ENCODE peak calls at places on chromosome 17, in ten cellular contexts. One of them, this sample, is unnamed.

GRCh38 chr17:64331946-64332493 is 58.6 kb downstream of the PECAM1 start:
- DNase-seq in A673: no peak
- DNase-seq in body of pancreas: peak; percentile 72
- DNase-seq in brain microvascular endothelial cell: peak; percentile 5
- DNase-seq in naive thymus-derived CD4-positive, alpha-beta T cell: no peak
- DNase-seq in lung: peak; percentile 73
- DNase-seq in lower lobe of right lung: peak; percentile 76
- DNase-seq in CD4-positive, alpha-beta memory T cell: no peak
- DNase-seq in cardiac fibroblast: peak; percentile 76
- DNase-seq in left ventricle myocardium inferior: peak; percentile 69
- DNase-seq in this sample: no peak

GRCh38 chr17:71110326-71110725 is 941.0 kb downstream of the KCNJ2 start:
- DNase-seq in left ventricle myocardium inferior: no peak
- DNase-seq in lung: no peak
- DNase-seq in body of pancreas: no peak
- DNase-seq in naive thymus-derived CD4-positive, alpha-beta T cell: no peak
- DNase-seq in CD4-positive, alpha-beta memory T cell: no peak
- DNase-seq in brain microvascular endothelial cell: no peak
- DNase-seq in lower lobe of right lung: no peak
- DNase-seq in A673: no peak
- DNase-seq in cardiac fibroblast: no peak
- DNase-seq in this sample: no peak

GRCh38 chr17:78899361-78900260 is 3.4 kb downstream of the CEP295NL start:
- DNase-seq in brain microvascular endothelial cell: no peak
- DNase-seq in CD4-positive, alpha-beta memory T cell: no peak
- DNase-seq in body of pancreas: peak; percentile 46
- DNase-seq in lung: peak; percentile 68
- DNase-seq in lower lobe of right lung: peak; percentile 79
- DNase-seq in A673: no peak
- DNase-seq in left ventricle myocardium inferior: peak; percentile 76
- DNase-seq in naive thymus-derived CD4-positive, alpha-beta T cell: no peak
- DNase-seq in cardiac fibroblast: no peak
- DNase-seq in this sample: no peak

GRCh38 chr17:81034168-81034777 is 678 bp upstream of the BAIAP2 start:
- DNase-seq in left ventricle myocardium inferior: no peak
- DNase-seq in CD4-positive, alpha-beta memory T cell: no peak
- DNase-seq in lung: no peak
- DNase-seq in brain microvascular endothelial cell: no peak
- DNase-seq in naive thymus-derived CD4-positive, alpha-beta T cell: no peak
- DNase-seq in A673: peak; percentile 33
- DNase-seq in body of pancreas: no peak
- DNase-seq in lower lobe of right lung: no peak
- DNase-seq in cardiac fibroblast: no peak
- DNase-seq in this sample: no peak

GRCh38 chr17:50139950-50140885 is 10.3 kb upstream of the SAMD14 start:
- DNase-seq in left ventricle myocardium inferior: peak; percentile 81
- DNase-seq in brain microvascular endothelial cell: peak; percentile 77
- DNase-seq in A673: peak; percentile 84
- DNase-seq in CD4-positive, alpha-beta memory T cell: peak; percentile 77
- DNase-seq in naive thymus-derived CD4-positive, alpha-beta T cell: peak; percentile 68
- DNase-seq in lung: peak; percentile 83
- DNase-seq in cardiac fibroblast: peak; percentile 85
- DNase-seq in lower lobe of right lung: peak; percentile 87
- DNase-seq in body of pancreas: peak; percentile 79
- DNase-seq in this sample: peak; percentile 76

GRCh38 chr17:50361561-50362480 is 11.2 kb downstream of the MRPL27 start:
- DNase-seq in CD4-positive, alpha-beta memory T cell: peak; percentile 62
- DNase-seq in A673: peak; percentile 79
- DNase-seq in brain microvascular endothelial cell: peak; percentile 63
- DNase-seq in naive thymus-derived CD4-positive, alpha-beta T cell: peak; percentile 51
- DNase-seq in body of pancreas: peak; percentile 81
- DNase-seq in cardiac fibroblast: peak; percentile 79
- DNase-seq in lower lobe of right lung: peak; percentile 61
- DNase-seq in lung: peak; percentile 52
- DNase-seq in left ventricle myocardium inferior: no peak
- DNase-seq in this sample: no peak

GRCh38 chr17:18963126-18964017 is 11.4 kb downstream of the SLC5A10 start:
- DNase-seq in CD4-positive, alpha-beta memory T cell: no peak
- DNase-seq in A673: no peak
- DNase-seq in lung: no peak
- DNase-seq in lower lobe of right lung: no peak
- DNase-seq in brain microvascular endothelial cell: no peak
- DNase-seq in cardiac fibroblast: peak; percentile 5
- DNase-seq in body of pancreas: no peak
- DNase-seq in naive thymus-derived CD4-positive, alpha-beta T cell: no peak
- DNase-seq in left ventricle myocardium inferior: no peak
- DNase-seq in this sample: peak; percentile 56

GRCh38 chr17:68182940-68183551 is 64.8 kb upstream of the AMZ2 start:
- DNase-seq in lower lobe of right lung: no peak
- DNase-seq in naive thymus-derived CD4-positive, alpha-beta T cell: peak; percentile 63
- DNase-seq in cardiac fibroblast: no peak
- DNase-seq in lung: no peak
- DNase-seq in A673: no peak
- DNase-seq in body of pancreas: no peak
- DNase-seq in CD4-positive, alpha-beta memory T cell: peak; percentile 80
- DNase-seq in left ventricle myocardium inferior: no peak
- DNase-seq in brain microvascular endothelial cell: no peak
- DNase-seq in this sample: no peak

GRCh38 chr17:43999024-43999423 is 5.4 kb upstream of the NAGS start:
- DNase-seq in cardiac fibroblast: no peak
- DNase-seq in body of pancreas: no peak
- DNase-seq in naive thymus-derived CD4-positive, alpha-beta T cell: no peak
- DNase-seq in A673: no peak
- DNase-seq in brain microvascular endothelial cell: no peak
- DNase-seq in lung: no peak
- DNase-seq in left ventricle myocardium inferior: no peak
- DNase-seq in lower lobe of right lung: no peak
- DNase-seq in CD4-positive, alpha-beta memory T cell: no peak
- DNase-seq in this sample: no peak

GRCh38 chr17:43998552-43998951 is 5.9 kb upstream of the NAGS start:
- DNase-seq in left ventricle myocardium inferior: no peak
- DNase-seq in lower lobe of right lung: peak; percentile 1
- DNase-seq in body of pancreas: no peak
- DNase-seq in A673: no peak
- DNase-seq in lung: no peak
- DNase-seq in cardiac fibroblast: peak; percentile 76
- DNase-seq in CD4-positive, alpha-beta memory T cell: no peak
- DNase-seq in brain microvascular endothelial cell: peak; percentile 50
- DNase-seq in naive thymus-derived CD4-positive, alpha-beta T cell: no peak
- DNase-seq in this sample: no peak

GRCh38 chr17:43992641-43993040 is 11.8 kb upstream of the NAGS start:
- DNase-seq in lower lobe of right lung: peak; percentile 12
- DNase-seq in cardiac fibroblast: no peak
- DNase-seq in CD4-positive, alpha-beta memory T cell: no peak
- DNase-seq in A673: no peak
- DNase-seq in naive thymus-derived CD4-positive, alpha-beta T cell: no peak
- DNase-seq in lung: no peak
- DNase-seq in left ventricle myocardium inferior: no peak
- DNase-seq in brain microvascular endothelial cell: no peak
- DNase-seq in body of pancreas: no peak
- DNase-seq in this sample: no peak

GRCh38 chr17:43995150-43995471 is 9.3 kb upstream of the NAGS start:
- DNase-seq in lower lobe of right lung: peak; percentile 11
- DNase-seq in A673: no peak
- DNase-seq in body of pancreas: no peak
- DNase-seq in left ventricle myocardium inferior: no peak
- DNase-seq in cardiac fibroblast: no peak
- DNase-seq in brain microvascular endothelial cell: no peak
- DNase-seq in naive thymus-derived CD4-positive, alpha-beta T cell: no peak
- DNase-seq in CD4-positive, alpha-beta memory T cell: no peak
- DNase-seq in lung: no peak
- DNase-seq in this sample: no peak

GRCh38 chr17:43994272-43995149 is 9.9 kb upstream of the NAGS start:
- DNase-seq in left ventricle myocardium inferior: peak; percentile 54
- DNase-seq in lung: peak; percentile 63
- DNase-seq in A673: peak; percentile 66
- DNase-seq in CD4-positive, alpha-beta memory T cell: peak; percentile 61
- DNase-seq in naive thymus-derived CD4-positive, alpha-beta T cell: peak; percentile 40
- DNase-seq in body of pancreas: peak; percentile 57
- DNase-seq in brain microvascular endothelial cell: peak; percentile 56
- DNase-seq in lower lobe of right lung: peak; percentile 80
- DNase-seq in cardiac fibroblast: peak; percentile 64
- DNase-seq in this sample: no peak
- H3K4me3 ChIP-seq in left ventricle myocardium inferior: peak overlapping the region; percentile 51
- H3K4me3 ChIP-seq in lung: no peak overlapping the region
- H3K4me3 ChIP-seq in A673: peak overlapping the region; percentile 37
- H3K4me3 ChIP-seq in CD4-positive, alpha-beta memory T cell: no peak overlapping the region
- H3K4me3 ChIP-seq in naive thymus-derived CD4-positive, alpha-beta T cell: peak overlapping the region; percentile 7
- H3K4me3 ChIP-seq in body of pancreas: no peak overlapping the region
- H3K4me3 ChIP-seq in brain microvascular endothelial cell: peak overlapping the region; percentile 41
- H3K4me3 ChIP-seq in lower lobe of right lung: peak overlapping the region; percentile 17
- H3K4me3 ChIP-seq in cardiac fibroblast: peak overlapping the region; percentile 44
- H3K4me3 ChIP-seq in this sample: peak overlapping the region; percentile 12

DNA sequence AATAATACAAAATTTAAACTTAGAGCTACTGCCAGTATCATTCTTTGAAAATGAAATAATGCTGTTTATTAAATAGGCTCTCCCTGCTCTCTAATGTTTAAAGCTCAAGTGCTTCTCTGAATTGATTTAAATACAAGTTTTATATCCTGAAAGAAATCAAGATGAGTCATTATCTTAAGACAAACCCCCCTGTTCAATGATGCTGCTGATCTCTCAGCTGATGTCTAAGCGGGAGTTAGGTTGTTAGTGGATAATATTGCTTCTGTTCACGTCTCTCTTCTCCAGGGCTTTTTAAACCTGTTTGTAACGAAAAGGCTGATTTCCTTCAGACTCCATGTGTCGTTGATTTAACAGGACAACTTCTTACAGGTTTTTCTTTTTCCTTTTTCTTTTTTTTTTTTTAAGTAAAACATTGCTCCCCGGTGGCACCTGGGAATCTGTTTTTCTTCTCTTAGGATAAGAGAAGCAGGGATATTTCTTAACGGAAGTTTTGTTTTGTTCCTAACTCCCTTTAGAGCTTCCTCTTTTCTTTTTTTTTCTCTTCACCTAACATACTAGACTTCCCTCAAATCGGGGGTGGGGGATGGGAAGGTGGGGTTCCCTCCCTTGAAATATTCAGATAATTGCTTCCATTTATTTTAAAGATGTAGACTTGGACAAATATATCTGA is 804 bp upstream of the LYRM9 start:
- DNase-seq in brain microvascular endothelial cell: no peak
- DNase-seq in lung: no peak
- DNase-seq in CD4-positive, alpha-beta memory T cell: no peak
- DNase-seq in cardiac fibroblast: no peak
- DNase-seq in body of pancreas: no peak
- DNase-seq in lower lobe of right lung: no peak
- DNase-seq in left ventricle myocardium inferior: no peak
- DNase-seq in A673: no peak
- DNase-seq in naive thymus-derived CD4-positive, alpha-beta T cell: no peak
- DNase-seq in this sample: no peak
- H3K4me3 ChIP-seq in brain microvascular endothelial cell: no peak overlapping the region
- H3K4me3 ChIP-seq in lung: no peak overlapping the region
- H3K4me3 ChIP-seq in CD4-positive, alpha-beta memory T cell: no peak overlapping the region
- H3K4me3 ChIP-seq in cardiac fibroblast: no peak overlapping the region
- H3K4me3 ChIP-seq in body of pancreas: no peak overlapping the region
- H3K4me3 ChIP-seq in lower lobe of right lung: peak overlapping the region; percentile 93
- H3K4me3 ChIP-seq in left ventricle myocardium inferior: peak overlapping the region; percentile 77
- H3K4me3 ChIP-seq in A673: peak overlapping the region; percentile 70
- H3K4me3 ChIP-seq in naive thymus-derived CD4-positive, alpha-beta T cell: no peak overlapping the region
- H3K4me3 ChIP-seq in this sample: peak overlapping the region; percentile 42

GRCh38 chr17:74890554-74890953 is 2.9 kb downstream of the FADS6 start:
- DNase-seq in brain microvascular endothelial cell: no peak
- DNase-seq in lung: no peak
- DNase-seq in cardiac fibroblast: no peak
- DNase-seq in lower lobe of right lung: no peak
- DNase-seq in left ventricle myocardium inferior: no peak
- DNase-seq in naive thymus-derived CD4-positive, alpha-beta T cell: no peak
- DNase-seq in CD4-positive, alpha-beta memory T cell: no peak
- DNase-seq in A673: no peak
- DNase-seq in body of pancreas: no peak
- DNase-seq in this sample: no peak

GRCh38 chr17:74888440-74888839 is 5.0 kb downstream of the FADS6 start:
- DNase-seq in naive thymus-derived CD4-positive, alpha-beta T cell: no peak
- DNase-seq in body of pancreas: no peak
- DNase-seq in A673: no peak
- DNase-seq in left ventricle myocardium inferior: no peak
- DNase-seq in CD4-positive, alpha-beta memory T cell: no peak
- DNase-seq in lung: no peak
- DNase-seq in brain microvascular endothelial cell: no peak
- DNase-seq in lower lobe of right lung: no peak
- DNase-seq in cardiac fibroblast: no peak
- DNase-seq in this sample: no peak

GRCh38 chr17:74893936-74894671 is 671 bp upstream of the FADS6 start:
- DNase-seq in lower lobe of right lung: no peak
- DNase-seq in naive thymus-derived CD4-positive, alpha-beta T cell: no peak
- DNase-seq in cardiac fibroblast: no peak
- DNase-seq in body of pancreas: no peak
- DNase-seq in CD4-positive, alpha-beta memory T cell: no peak
- DNase-seq in left ventricle myocardium inferior: no peak
- DNase-seq in A673: no peak
- DNase-seq in brain microvascular endothelial cell: no peak
- DNase-seq in lung: no peak
- DNase-seq in this sample: no peak

GRCh38 chr17:74892013-74892841 is 1.2 kb downstream of the FADS6 start:
- DNase-seq in body of pancreas: peak; percentile 56
- DNase-seq in CD4-positive, alpha-beta memory T cell: no peak
- DNase-seq in brain microvascular endothelial cell: no peak
- DNase-seq in lower lobe of right lung: no peak
- DNase-seq in cardiac fibroblast: no peak
- DNase-seq in naive thymus-derived CD4-positive, alpha-beta T cell: no peak
- DNase-seq in A673: no peak
- DNase-seq in lung: peak; percentile 47
- DNase-seq in left ventricle myocardium inferior: no peak
- DNase-seq in this sample: no peak

GRCh38 chr17:74892974-74893911 is at the start of gene FADS6:
- DNase-seq in brain microvascular endothelial cell: no peak
- DNase-seq in body of pancreas: no peak
- DNase-seq in CD4-positive, alpha-beta memory T cell: peak; percentile 6
- DNase-seq in A673: no peak
- DNase-seq in lung: no peak
- DNase-seq in lower lobe of right lung: no peak
- DNase-seq in cardiac fibroblast: no peak
- DNase-seq in left ventricle myocardium inferior: no peak
- DNase-seq in naive thymus-derived CD4-positive, alpha-beta T cell: no peak
- DNase-seq in this sample: no peak
- H3K4me3 ChIP-seq in brain microvascular endothelial cell: no peak within 1 kb of the TSS
- H3K4me3 ChIP-seq in body of pancreas: no peak within 1 kb of the TSS
- H3K4me3 ChIP-seq in CD4-positive, alpha-beta memory T cell: no peak within 1 kb of the TSS
- H3K4me3 ChIP-seq in A673: peak within 1 kb of the TSS; percentile 25
- H3K4me3 ChIP-seq in lung: no peak within 1 kb of the TSS
- H3K4me3 ChIP-seq in lower lobe of right lung: peak within 1 kb of the TSS; percentile 30
- H3K4me3 ChIP-seq in cardiac fibroblast: no peak within 1 kb of the TSS
- H3K4me3 ChIP-seq in left ventricle myocardium inferior: peak within 1 kb of the TSS; percentile 60
- H3K4me3 ChIP-seq in naive thymus-derived CD4-positive, alpha-beta T cell: no peak within 1 kb of the TSS
- H3K4me3 ChIP-seq in this sample: peak within 1 kb of the TSS; percentile 2

DNA sequence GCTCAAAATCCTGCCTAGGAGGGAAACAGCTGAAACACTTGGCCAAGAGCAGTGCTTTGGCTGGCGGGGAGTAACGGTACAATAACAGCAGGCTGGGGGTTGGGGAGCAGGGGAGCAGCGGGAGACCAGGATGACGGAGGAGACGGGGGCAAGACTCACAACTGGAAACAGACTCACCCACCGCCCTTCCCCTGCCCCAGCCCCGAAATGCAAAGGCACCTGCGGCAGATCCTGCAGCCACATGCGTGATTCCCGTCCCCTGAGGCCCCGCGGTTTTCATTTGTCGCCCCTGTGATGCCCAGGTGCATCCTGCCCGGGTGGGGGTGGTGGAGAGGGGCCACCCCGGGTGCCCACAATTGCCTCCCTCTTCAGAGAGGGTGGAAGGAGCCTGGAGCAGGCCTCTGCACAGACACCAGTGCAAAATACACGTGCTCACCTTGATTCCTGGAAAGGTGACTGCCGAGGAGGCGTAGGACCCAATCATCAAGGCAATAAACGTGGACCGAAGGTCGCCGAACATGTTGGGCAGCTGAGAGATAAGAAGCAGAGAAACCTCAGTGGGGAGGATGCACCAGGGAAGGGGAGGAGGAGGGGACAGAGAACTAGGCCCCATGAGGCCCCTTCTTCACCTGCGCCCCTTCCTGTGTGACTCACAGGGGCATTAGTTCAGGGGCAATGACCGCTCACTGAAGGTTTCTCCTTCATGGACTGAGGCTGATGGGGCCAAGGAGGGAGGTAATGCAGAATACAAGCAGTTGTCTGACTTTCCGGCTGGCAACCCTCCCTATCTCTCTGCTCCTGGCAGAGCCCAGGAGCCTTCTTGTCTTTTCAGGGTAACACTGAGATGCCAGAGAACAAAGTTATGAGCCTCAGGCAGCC is 30.4 kb upstream of the PITPNA start:
- DNase-seq in lung: no peak
- DNase-seq in body of pancreas: no peak
- DNase-seq in lower lobe of right lung: no peak
- DNase-seq in brain microvascular endothelial cell: no peak
- DNase-seq in A673: no peak
- DNase-seq in CD4-positive, alpha-beta memory T cell: no peak
- DNase-seq in naive thymus-derived CD4-positive, alpha-beta T cell: no peak
- DNase-seq in cardiac fibroblast: no peak
- DNase-seq in left ventricle myocardium inferior: no peak
- DNase-seq in this sample: no peak
- H3K4me3 ChIP-seq in lung: no peak overlapping the region
- H3K4me3 ChIP-seq in body of pancreas: no peak overlapping the region
- H3K4me3 ChIP-seq in lower lobe of right lung: no peak overlapping the region
- H3K4me3 ChIP-seq in brain microvascular endothelial cell: no peak overlapping the region
- H3K4me3 ChIP-seq in A673: no peak overlapping the region
- H3K4me3 ChIP-seq in CD4-positive, alpha-beta memory T cell: no peak overlapping the region
- H3K4me3 ChIP-seq in naive thymus-derived CD4-positive, alpha-beta T cell: no peak overlapping the region
- H3K4me3 ChIP-seq in cardiac fibroblast: no peak overlapping the region
- H3K4me3 ChIP-seq in left ventricle myocardium inferior: no peak overlapping the region
- H3K4me3 ChIP-seq in this sample: no peak overlapping the region